ENCODE peak calls at places on chromosomes 16 and 17, in seven cellular contexts. G is A549, V is GM23338, K is adipocyte, J is IMR-90, I is uterus, F is transverse colon. Z is an unnamed sample. For H3K4me1, the result is how much of the 10 kb centered on the place peaks cover.

GRCh38 chr16:50627419-50627818 is 53.7 kb downstream of the SNX20 start:
- DNase-seq in F (peak), J (no peak), V (peak), K (peak), G (no peak), I (peak), Z (peak)

GRCh38 chr17:17201907-17202306 is 4.2 kb downstream of the PLD6 start:
- DNase-seq in J (no peak), F (no peak), K (no peak), G (no peak), V (no peak), I (no peak), Z (peak)

GRCh38 chr16:88359008-88359407 is 23.8 kb upstream of the ZNF469 start:
- DNase-seq in K (no peak), G (no peak), F (no peak), J (no peak), V (no peak), I (no peak), Z (no peak)

GRCh38 chr17:70095455-70095854 is 20.4 kb downstream of the KCNJ16 start:
- DNase-seq in I (no peak), F (no peak), J (no peak), K (no peak), G (no peak), V (no peak), Z (no peak)

GRCh38 chr17:39757176-39757662 is 19.5 kb downstream of the GRB7 start:
- DNase-seq in I (no peak), J (no peak), F (no peak), K (no peak), G (no peak), V (no peak), Z (no peak)

GRCh38 chr16:3825103-3825502 is 55.4 kb downstream of the CREBBP start:
- DNase-seq in G (no peak), K (peak), V (no peak), J (peak), I (no peak), F (no peak), Z (peak)

GRCh38 chr17:77140878-77141767 is at the start of gene SEC14L1:
- DNase-seq in G (peak), J (no peak), V (peak), K (peak), F (peak), I (no peak), Z (peak)

GRCh38 chr17:79806863-79807720 is 10.2 kb upstream of the CBX8 start:
- DNase-seq in I (no peak), G (no peak), K (no peak), V (no peak), J (no peak), F (no peak), Z (no peak)

GRCh38 chr17:7888184-7888920 is at the start of gene CHD3:
- DNase-seq in F (peak), J (peak), K (peak), I (no peak), G (no peak), V (peak), Z (peak)

GRCh38 chr17:14776791-14777190 is 475.9 kb downstream of the HS3ST3B1 start:
- DNase-seq in K (peak), I (no peak), F (no peak), G (no peak), V (no peak), J (peak), Z (no peak)

GRCh38 chr16:3637371-3637923 is 17.0 kb upstream of the DNASE1 start:
- DNase-seq in G (no peak), J (peak), K (peak), I (no peak), F (peak), V (peak), Z (no peak)

GRCh38 chr17:32558328-32558955 is 71.6 kb downstream of the CDK5R1 start:
- DNase-seq in I (no peak), J (no peak), F (no peak), K (no peak), V (no peak), G (no peak), Z (no peak)

GRCh38 chr16:12589676-12590075 is 214.0 kb downstream of the CPPED1 start:
- DNase-seq in F (no peak), I (no peak), V (no peak), G (no peak), J (no peak), K (no peak), Z (no peak)

GRCh38 chr16:89114159-89114981 is 20.7 kb downstream of the ACSF3 start:
- DNase-seq in I (no peak), F (peak), V (peak), J (no peak), G (no peak), K (no peak), Z (no peak)

GRCh38 chr16:72711823-72712222 is 336.1 kb downstream of the ZFHX3 start:
- DNase-seq in K (peak), V (no peak), J (no peak), G (no peak), F (no peak), I (no peak), Z (no peak)

GRCh38 chr16:22050963-22051362 is 41.4 kb upstream of the VWA3A start:
- DNase-seq in K (no peak), V (no peak), G (no peak), I (no peak), J (no peak), F (no peak), Z (no peak)

GRCh38 chr16:83994087-83994486 is 26.0 kb downstream of the NECAB2 start:
- DNase-seq in J (peak), V (no peak), F (no peak), K (peak), I (no peak), G (peak), Z (peak)

GRCh38 chr17:80109713-80110446 is 8.5 kb downstream of the GAA start:
- DNase-seq in I (no peak), K (no peak), G (no peak), J (no peak), F (no peak), V (no peak), Z (no peak)

GRCh38 chr16:67029249-67030096 is 524 bp downstream of the CBFB start:
- DNase-seq in I (peak), F (peak), K (peak), G (peak), V (peak), J (peak), Z (peak)

GRCh38 chr17:17351356-17351891 is 48.3 kb downstream of the NT5M start:
- DNase-seq in K (no peak), J (no peak), V (no peak), I (no peak), F (no peak), G (no peak), Z (no peak)

GRCh38 chr17:80110447-80110812 is 9.0 kb downstream of the GAA start:
- DNase-seq in G (no peak), V (no peak), K (no peak), I (no peak), J (no peak), F (no peak), Z (no peak)

GRCh38 chr16:77298638-77299360 is 99.6 kb downstream of the SYCE1L start:
- DNase-seq in J (peak), V (no peak), G (peak), I (peak), F (no peak), K (peak), Z (peak)

GRCh38 chr17:81134064-81134781 is 31.1 kb upstream of the PVALEF start:
- DNase-seq in V (no peak), K (no peak), I (no peak), F (no peak), J (no peak), G (no peak), Z (no peak)

GRCh38 chr17:33964344-33964979 is 290.6 kb upstream of the CCL2 start:
- DNase-seq in J (no peak), I (no peak), V (peak), G (peak), F (peak), K (no peak), Z (no peak)

GRCh38 chr16:73433493-73434307 is 385.8 kb upstream of the ZFHX3 start:
- DNase-seq in F (no peak), V (peak), K (no peak), G (no peak), J (no peak), I (no peak), Z (no peak)

GRCh38 chr17:78185981-78186688 is 717 bp downstream of the TK1 start:
- DNase-seq in J (no peak), G (peak), F (peak), K (no peak), I (peak), V (no peak), Z (no peak)

GRCh38 chr16:6195966-6196365 is 1098.4 kb upstream of the EEF2KMT start:
- DNase-seq in J (no peak), F (no peak), I (no peak), K (no peak), V (peak), G (no peak), Z (no peak)

GRCh38 chr17:57035971-57036481 is 49.0 kb upstream of the AKAP1 start:
- DNase-seq in G (no peak), I (no peak), F (peak), K (no peak), J (no peak), V (no peak), Z (no peak)

GRCh38 chr16:53985865-53986264 is 281.9 kb downstream of the FTO start:
- DNase-seq in K (no peak), G (no peak), I (no peak), V (no peak), F (no peak), J (no peak), Z (no peak)

GRCh38 chr16:54268340-54268739 is 18.2 kb downstream of the IRX3 start:
- DNase-seq in I (no peak), V (no peak), G (no peak), J (no peak), F (no peak), K (no peak), Z (no peak)

GRCh38 chr16:76653390-76654026 is 376.3 kb downstream of the CNTNAP4 start:
- DNase-seq in K (peak), V (peak), J (peak), F (no peak), I (no peak), G (peak), Z (peak)

GRCh38 chr16:55842369-55843104 is 9.6 kb upstream of the CES1 start:
- DNase-seq in K (peak), F (no peak), I (no peak), G (peak), V (peak), J (peak), Z (peak)

GRCh38 chr16:54098247-54098646 is 188.3 kb downstream of the IRX3 start:
- DNase-seq in I (no peak), G (no peak), F (no peak), J (no peak), K (no peak), V (no peak), Z (no peak)

GRCh38 chr16:4266372-4266771 is 6.5 kb downstream of the TFAP4 start:
- DNase-seq in I (no peak), V (peak), K (peak), F (no peak), G (peak), J (no peak), Z (peak)

GRCh38 chr16:73427177-73427576 is 379.2 kb upstream of the ZFHX3 start:
- DNase-seq in V (no peak), I (no peak), J (no peak), F (no peak), K (no peak), G (no peak), Z (no peak)

GRCh38 chr17:81422776-81423697 is 27.8 kb downstream of the BAHCC1 start:
- DNase-seq in V (no peak), G (peak), F (peak), K (peak), I (peak), J (peak), Z (peak)

GRCh38 chr17:29793501-29793900 is 136.5 kb downstream of the SSH2 start:
- DNase-seq in G (no peak), F (no peak), J (no peak), I (no peak), K (no peak), V (no peak), Z (no peak)

GRCh38 chr17:67400193-67400592 is 23.1 kb downstream of the PITPNC1 start:
- DNase-seq in G (no peak), F (no peak), V (no peak), K (no peak), J (peak), I (no peak), Z (no peak)

DNA sequence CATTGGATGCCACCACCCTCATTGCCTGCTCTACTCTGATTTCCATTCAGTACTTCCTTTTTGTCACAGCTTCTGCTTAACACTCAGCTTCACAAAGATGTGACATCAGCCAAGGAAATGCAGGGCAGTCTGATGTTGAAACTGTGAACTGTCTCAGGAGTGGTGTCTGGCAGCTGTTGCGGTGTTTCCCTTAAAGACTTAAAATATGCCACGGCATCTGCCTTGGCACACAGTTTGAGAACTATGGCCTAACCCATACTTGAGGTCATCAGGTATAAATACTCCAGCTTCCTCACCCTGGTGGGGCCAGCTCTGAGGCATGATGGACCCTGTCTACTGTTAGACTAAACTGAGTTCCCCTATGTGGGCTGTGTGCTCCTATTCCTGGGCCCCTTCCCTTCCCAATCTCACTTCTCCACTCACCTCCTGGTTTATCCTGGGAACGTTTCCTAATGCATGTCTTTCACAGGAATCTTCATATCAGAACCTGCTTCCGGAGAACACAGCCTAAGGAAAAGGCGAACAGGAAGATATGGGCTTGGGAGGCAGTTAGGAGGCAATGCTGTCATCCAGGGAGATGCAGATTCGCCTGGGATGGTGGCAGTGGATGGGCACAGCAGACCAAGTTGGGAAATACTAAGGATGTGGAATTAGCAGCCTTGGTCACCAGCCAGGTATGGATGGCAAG is 96.5 kb downstream of the WSCD1 start:
- DNase-seq in F (no peak), K (no peak), G (no peak), J (no peak), I (no peak), V (no peak), Z (no peak)
- H3K4me1 ChIP-seq in F (under half), K (under half), G (under half), J (under half), I (under half), V (under half), Z (under half)

GRCh38 chr17:50519141-50519834 is 11.0 kb downstream of the MYCBPAP start:
- DNase-seq in J (no peak), K (no peak), G (no peak), I (no peak), V (no peak), F (no peak), Z (no peak)
- H3K4me1 ChIP-seq in J (under half), K (under half), G (under half), I (under half), V (under half), F (under half), Z (under half)

GRCh38 chr16:57020651-57021050 is 31.3 kb downstream of the NLRC5 start:
- DNase-seq in G (no peak), F (no peak), V (no peak), J (no peak), I (no peak), K (no peak), Z (no peak)
- H3K4me1 ChIP-seq in G (under half), F (under half), V (under half), J (under half), I (under half), K (under half), Z (under half)

GRCh38 chr17:42001729-42002128 is 15.5 kb downstream of the DNAJC7 start:
- DNase-seq in F (no peak), G (no peak), J (no peak), I (no peak), V (no peak), K (no peak), Z (no peak)
- H3K4me1 ChIP-seq in F (half or more), G (under half), J (under half), I (under half), V (under half), K (half or more), Z (under half)

GRCh38 chr17:75135946-75136345 is 4.4 kb upstream of the NT5C start:
- DNase-seq in K (no peak), I (no peak), J (no peak), F (no peak), G (no peak), V (no peak), Z (no peak)
- H3K4me1 ChIP-seq in K (under half), I (under half), J (under half), F (under half), G (under half), V (under half), Z (under half)

DNA sequence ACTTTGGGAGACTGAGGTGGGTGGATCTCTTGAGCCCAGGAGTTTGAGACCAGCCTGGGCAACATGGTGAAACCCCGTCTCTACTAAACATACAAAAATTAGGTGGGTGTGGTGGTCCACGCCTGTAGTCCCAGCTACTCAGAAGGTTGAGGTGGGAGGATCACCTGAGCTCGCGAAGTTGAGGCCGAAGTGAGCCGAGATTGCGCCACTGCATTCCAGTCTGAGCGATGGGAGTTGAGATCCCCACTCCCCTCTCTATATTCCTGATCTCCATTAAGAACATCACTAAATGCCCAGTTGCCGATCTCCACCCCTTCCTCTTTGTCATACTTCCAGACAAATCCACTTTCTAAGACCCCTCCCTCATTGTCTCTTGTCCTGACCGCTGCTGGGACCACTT is 24.3 kb upstream of the ZNF652 start:
- DNase-seq in J (no peak), I (no peak), G (no peak), K (no peak), F (no peak), V (no peak), Z (no peak)
- H3K4me1 ChIP-seq in J (under half), I (under half), G (under half), K (under half), F (under half), V (under half), Z (under half)

GRCh38 chr16:69448470-69449193 is 24.2 kb downstream of the CYB5B start:
- DNase-seq in J (peak), V (no peak), I (no peak), K (peak), G (peak), F (no peak), Z (peak)

GRCh38 chr16:69440236-69440635 is 15.8 kb downstream of the CYB5B start:
- DNase-seq in F (no peak), G (no peak), K (no peak), J (no peak), I (no peak), V (no peak), Z (no peak)

GRCh38 chr16:69443809-69444611 is 19.6 kb downstream of the CYB5B start:
- DNase-seq in I (peak), J (peak), F (peak), G (peak), V (no peak), K (peak), Z (peak)

DNA sequence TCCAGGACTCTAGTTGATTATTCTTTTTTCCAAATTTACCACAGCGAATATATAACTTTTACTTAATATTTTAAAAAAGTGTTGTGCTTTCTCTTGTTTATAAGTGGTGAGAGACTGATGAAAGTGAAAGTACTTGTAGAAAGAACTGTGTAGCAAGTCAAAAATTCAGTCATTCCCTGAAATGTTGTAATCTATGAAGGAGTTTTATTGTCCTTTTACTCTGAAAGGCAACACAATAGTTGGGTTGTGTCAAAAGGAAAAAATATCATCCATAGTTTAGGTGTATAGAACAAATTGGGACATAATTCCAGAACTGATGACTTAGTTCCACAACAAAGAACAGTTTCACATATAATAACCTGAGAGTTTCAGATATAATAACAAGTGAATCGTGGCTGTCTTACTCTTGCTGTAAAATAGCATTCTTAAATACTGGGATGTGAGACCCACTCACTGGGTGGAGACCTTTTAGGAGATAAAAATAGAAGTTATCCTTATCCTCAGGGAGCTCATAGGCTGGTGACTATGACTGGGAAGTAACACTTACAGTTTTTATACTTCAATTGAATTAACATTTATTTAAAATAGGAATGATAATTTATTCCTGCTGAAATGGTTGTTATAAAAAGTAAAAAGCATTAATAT is 20.6 kb downstream of the CYB5B start:
- DNase-seq in I (no peak), J (peak), G (no peak), V (no peak), K (peak), F (no peak), Z (no peak)
- H3K4me1 ChIP-seq in I (under half), J (under half), G (half or more), V (under half), K (under half), F (under half), Z (under half)

DNA sequence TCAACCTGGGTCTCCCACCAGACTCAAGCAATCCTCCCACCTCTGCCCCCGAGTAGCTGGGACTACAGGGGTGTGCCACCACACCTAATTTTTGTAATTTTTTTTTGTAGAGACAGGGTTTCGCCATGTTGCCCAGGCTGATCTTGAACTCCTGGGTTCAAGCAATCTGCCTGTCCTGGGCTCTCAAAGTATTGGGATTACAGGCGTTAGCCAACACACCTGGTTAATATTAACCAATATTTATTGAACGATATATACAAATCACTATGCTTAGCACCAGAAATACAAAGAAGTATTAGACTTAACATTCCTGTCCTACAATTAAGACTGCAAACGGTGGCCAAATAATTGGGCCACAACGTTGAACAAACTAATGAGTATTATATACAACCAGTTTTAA is 4.2 kb downstream of the MBTD1 start:
- DNase-seq in K (no peak), V (no peak), G (no peak), J (no peak), F (no peak), I (no peak), Z (no peak)
- H3K4me1 ChIP-seq in K (under half), V (under half), G (under half), J (under half), F (under half), I (under half), Z (under half)

GRCh38 chr16:69906838-69907301 is 44.3 kb upstream of the CLEC18A start:
- DNase-seq in F (no peak), V (no peak), I (no peak), K (peak), J (peak), G (no peak), Z (peak)
- H3K4me1 ChIP-seq in F (under half), V (under half), I (under half), K (half or more), J (under half), G (under half), Z (under half)

Z was measured in fibroblast of lung.